ENCODE peak calls at places on chromosomes 6 and 20, in nine cellular contexts. V, Y, D, Z, K, S, E, O and W are unnamed samples.

GRCh38 chr6:145891565-145891964 is 72.6 kb downstream of the SHPRH start:
- DNase-seq in K (peak; percentile 64), E (no peak), D (no peak), V (no peak), Z (peak; percentile 41), S (no peak), O (no peak), Y (no peak), W (no peak)

GRCh38 chr20:50625986-50626677 is 65.2 kb downstream of the RIPOR3 start:
- DNase-seq in Y (peak; percentile 73), E (peak; percentile 27), D (peak; percentile 66), K (peak; percentile 34), Z (peak; percentile 73), S (no peak), O (peak; percentile 75), V (no peak), W (no peak)

GRCh38 chr6:169997930-169998218 is 246.5 kb downstream of the ERMARD start:
- DNase-seq in O (no peak), D (no peak), E (no peak), K (no peak), S (no peak), V (no peak), Y (no peak), Z (no peak), W (no peak)

GRCh38 chr6:82976179-82976578 is 89.5 kb downstream of the UBE3D start:
- DNase-seq in Z (no peak), D (no peak), K (no peak), Y (no peak), E (no peak), O (no peak), V (no peak), S (no peak), W (no peak)

GRCh38 chr6:87103977-87104601 is 9.2 kb upstream of the CGA start:
- DNase-seq in E (no peak), O (no peak), D (no peak), Z (no peak), K (no peak), S (no peak), V (no peak), Y (no peak), W (no peak)

GRCh38 chr6:157937318-157937717 is 44.3 kb upstream of the SYNJ2 start:
- DNase-seq in E (no peak), K (no peak), Z (no peak), Y (no peak), S (no peak), V (no peak), O (no peak), D (no peak), W (no peak)

GRCh38 chr6:38944655-38945279 is 103.8 kb upstream of the GLP1R start:
- DNase-seq in K (no peak), Y (no peak), O (no peak), Z (no peak), V (no peak), E (no peak), S (no peak), D (no peak), W (no peak)

GRCh38 chr6:158207452-158207788 is 39.3 kb downstream of the GTF2H5 start:
- DNase-seq in Y (no peak), Z (peak; percentile 40), S (no peak), V (no peak), D (no peak), K (peak; percentile 83), O (no peak), E (peak; percentile 85), W (no peak)

GRCh38 chr6:129491436-129491835 is 218.5 kb downstream of the ARHGAP18 start:
- DNase-seq in Z (no peak), S (no peak), K (peak; percentile 34), O (no peak), V (no peak), Y (no peak), E (no peak), D (no peak), W (no peak)

GRCh38 chr6:151414641-151415260 is 23.4 kb upstream of the ZBTB2 start:
- DNase-seq in Y (no peak), S (no peak), Z (no peak), V (no peak), D (no peak), E (no peak), O (no peak), K (no peak), W (no peak)

GRCh38 chr6:37134622-37135191 is 35.2 kb upstream of the PIM1 start:
- DNase-seq in E (no peak), V (no peak), S (no peak), O (no peak), D (no peak), Y (peak; percentile 96), Z (peak; percentile 93), K (peak; percentile 97), W (no peak)

GRCh38 chr6:81138236-81138635 is 614.2 kb downstream of the TENT5A start:
- DNase-seq in S (no peak), D (no peak), E (no peak), K (no peak), Z (no peak), O (no peak), V (no peak), Y (no peak), W (no peak)

GRCh38 chr6:109897025-109897424 is 81.1 kb upstream of the GPR6 start:
- DNase-seq in O (no peak), D (no peak), Y (no peak), E (no peak), V (no peak), S (no peak), Z (no peak), K (no peak), W (no peak)

GRCh38 chr6:56357616-56358373 is 110.4 kb upstream of the COL21A1 start:
- DNase-seq in O (no peak), K (peak; percentile 24), Z (peak; percentile 42), D (no peak), V (no peak), S (no peak), E (peak; percentile 14), Y (no peak), W (no peak)

GRCh38 chr6:110399219-110400071 is 15.9 kb downstream of the DDO start:
- DNase-seq in V (no peak), E (no peak), K (no peak), O (no peak), D (no peak), S (no peak), Z (peak; percentile 35), Y (no peak), W (no peak)

GRCh38 chr6:34928220-34928619 is 39.2 kb downstream of the ANKS1A start:
- DNase-seq in Z (no peak), D (no peak), E (no peak), V (no peak), K (no peak), S (no peak), Y (no peak), O (no peak), W (no peak)

GRCh38 chr20:43943725-43944124 is 29.1 kb downstream of the TOX2 start:
- DNase-seq in Y (no peak), Z (no peak), O (no peak), D (no peak), E (no peak), V (no peak), K (no peak), S (no peak), W (no peak)

GRCh38 chr6:166707045-166707444 is 80.0 kb upstream of the RPS6KA2 start:
- DNase-seq in Y (peak; percentile 35), K (peak; percentile 43), S (no peak), O (no peak), E (peak; percentile 36), D (peak; percentile 83), Z (peak; percentile 56), V (peak; percentile 50), W (no peak)
- TF ChIP-seq CTCF in Y (no peak), K (peak; percentile 81), S (peak; percentile 71), O (no peak), E (peak; percentile 44), D (peak; percentile 51), Z (peak; percentile 62), V (peak; percentile 62), W (no peak)

GRCh38 chr6:118092086-118092485 is 185.0 kb downstream of the SLC35F1 start:
- DNase-seq in D (no peak), Z (no peak), E (no peak), K (no peak), S (no peak), V (no peak), O (no peak), Y (no peak), W (no peak)
- TF ChIP-seq CTCF in D (no peak), Z (no peak), E (no peak), K (no peak), S (no peak), V (no peak), O (no peak), Y (no peak), W (no peak)

GRCh38 chr20:33490023-33490933 is at the start of gene CBFA2T2:
- DNase-seq in Y (peak; percentile 66), D (no peak), K (peak; percentile 37), E (no peak), V (no peak), S (no peak), Z (peak; percentile 73), O (peak; percentile 69), W (peak; percentile 79)

GRCh38 chr20:33493076-33493766 is 3.3 kb downstream of the CBFA2T2 start:
- DNase-seq in K (no peak), O (no peak), S (no peak), D (no peak), Y (no peak), E (no peak), Z (no peak), V (no peak), W (no peak)

GRCh38 chr20:33488201-33488600 is 1.7 kb upstream of the CBFA2T2 start:
- DNase-seq in V (no peak), S (no peak), Z (no peak), D (no peak), O (no peak), Y (no peak), K (no peak), E (no peak), W (no peak)

GRCh38 chr20:33490934-33491656 is 1.2 kb downstream of the CBFA2T2 start:
- DNase-seq in Z (no peak), O (no peak), D (no peak), S (no peak), V (no peak), E (no peak), Y (no peak), K (no peak), W (no peak)

DNA sequence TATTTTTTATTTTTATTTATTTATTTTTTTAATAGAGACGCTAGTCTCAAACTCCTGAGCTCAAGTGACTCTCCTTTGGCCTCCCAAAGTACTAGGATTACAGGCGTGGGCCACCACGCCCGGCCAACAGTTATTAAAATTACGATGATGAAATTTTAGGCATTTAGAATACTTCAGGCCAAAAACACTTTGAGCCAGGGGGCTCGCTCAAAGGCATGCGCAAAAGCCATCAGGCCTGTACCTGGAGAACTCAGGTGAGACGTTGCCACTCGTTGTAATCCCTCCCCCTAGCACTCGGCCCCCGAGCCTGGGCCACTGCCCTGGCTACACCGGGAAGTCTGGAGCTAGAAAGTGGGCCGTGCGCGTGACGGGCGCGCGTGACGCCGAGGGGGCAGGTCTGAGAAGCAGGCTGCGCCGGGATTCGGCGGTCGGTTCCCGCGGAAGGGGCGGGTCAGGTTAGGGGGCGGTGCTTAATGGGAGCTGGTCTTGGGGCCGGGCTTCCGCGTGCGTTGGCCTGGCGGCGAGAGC is 337 bp upstream of the CBFA2T2 start:
- DNase-seq in O (peak; percentile 100), D (peak; percentile 98), Z (peak; percentile 99), K (peak; percentile 95), E (peak; percentile 98), S (peak; percentile 100), Y (peak; percentile 97), V (peak; percentile 100), W (peak; percentile 98)
- TF ChIP-seq CTCF in O (no peak), D (no peak), Z (no peak), K (no peak), E (no peak), S (no peak), Y (no peak), V (no peak), W (no peak)

GRCh38 chr20:17875106-17875980 is 93.3 kb downstream of the SNX5 start:
- DNase-seq in Y (peak; percentile 69), D (no peak), O (peak; percentile 86), E (no peak), Z (peak; percentile 95), S (no peak), K (no peak), V (no peak), W (no peak)
- TF ChIP-seq CTCF in Y (no peak), D (no peak), O (no peak), E (no peak), Z (no peak), S (no peak), K (no peak), V (no peak), W (no peak)